ENCODE peak calls at places on chromosome 1, in four cellular contexts. A, X, O and W are unnamed samples.
A peak's percentile ranks its signal among the peaks of the same experiment; 100 is the strongest.

GRCh38 chr1:199490804-199491527 is 536.5 kb upstream of the NR5A2 start:
- DNase-seq in A (no peak), X (peak; percentile 88), O (no peak), W (peak; percentile 87)

GRCh38 chr1:6880951-6881690 is 95.9 kb downstream of the CAMTA1 start:
- DNase-seq in A (no peak), X (peak; percentile 42), O (no peak), W (no peak)

GRCh38 chr1:32933742-32934322 is 30.8 kb downstream of the RNF19B start:
- DNase-seq in A (peak; percentile 93), O (peak; percentile 51), X (no peak), W (peak; percentile 38)

GRCh38 chr1:192477630-192478029 is 97.9 kb upstream of the RGS1 start:
- DNase-seq in A (no peak), X (peak; percentile 40), O (no peak), W (peak; percentile 47)

GRCh38 chr1:197213193-197213592 is 54.9 kb upstream of the CRB1 start:
- DNase-seq in A (no peak), X (no peak), O (no peak), W (no peak)

GRCh38 chr1:243496806-243497205 is 241.0 kb downstream of the SDCCAG8 start:
- DNase-seq in X (no peak), O (no peak), A (no peak), W (no peak)

GRCh38 chr1:160637821-160638539 is 8.9 kb downstream of the SLAMF1 start:
- DNase-seq in A (peak; percentile 26), X (no peak), O (no peak), W (no peak)

GRCh38 chr1:94538243-94538827 is 3.2 kb downstream of the F3 start:
- DNase-seq in O (no peak), A (no peak), X (peak; percentile 27), W (peak; percentile 19)

GRCh38 chr1:112982328-112982727 is 26.3 kb upstream of the SLC16A1 start:
- DNase-seq in O (no peak), X (no peak), A (no peak), W (no peak)
- TF ChIP-seq CTCF in O (no peak), X (no peak), A (no peak), W (no peak)

GRCh38 chr1:156579472-156579871 is at the start of gene TTC24:
- DNase-seq in X (no peak), A (no peak), O (no peak), W (no peak)

GRCh38 chr1:156582388-156583022 is 3.0 kb downstream of the TTC24 start:
- DNase-seq in O (peak; percentile 58), A (no peak), X (no peak), W (no peak)

GRCh38 chr1:156583821-156584622 is 4.5 kb downstream of the TTC24 start:
- DNase-seq in O (peak; percentile 93), X (peak; percentile 60), A (peak; percentile 95), W (peak; percentile 75)

GRCh38 chr1:156584813-156585212 is 5.3 kb downstream of the TTC24 start:
- DNase-seq in O (peak; percentile 88), A (no peak), X (no peak), W (no peak)

GRCh38 chr1:156581661-156582387 is 2.3 kb downstream of the TTC24 start:
- DNase-seq in X (no peak), O (no peak), A (no peak), W (no peak)
- H3K4me3 ChIP-seq in X (no peak overlapping the region), O (no peak overlapping the region), A (no peak overlapping the region), W (no peak overlapping the region)

GRCh38 chr1:162360874-162361260 is 15.8 kb downstream of the SPATA46 start:
- DNase-seq in O (no peak), X (no peak), A (no peak), W (no peak)
- TF ChIP-seq CTCF in O (no peak), X (no peak), A (no peak), W (no peak)

GRCh38 chr1:43171876-43172531 is at the start of the genes CFAP57 and EBNA1BP2:
- DNase-seq in A (peak; percentile 95), X (peak; percentile 85), O (peak; percentile 96), W (peak; percentile 88)
- H3K4me3 ChIP-seq in A (peak within 1 kb of the TSS; percentile 64), X (peak within 1 kb of the TSS; percentile 97), O (peak within 1 kb of the TSS; percentile 93), W (peak within 1 kb of the TSS; percentile 87)

GRCh38 chr1:240577095-240577494 is 34.9 kb downstream of the GREM2 start:
- DNase-seq in X (no peak), O (no peak), A (no peak), W (no peak)
- TF ChIP-seq CTCF in X (no peak), O (no peak), A (no peak), W (no peak)